ENCODE peak calls at places on chromosome 5, in seven cellular contexts. M is PC-3, F is neuronal stem cell, Z is IMR-90, Y is mesendoderm, L is neural progenitor cell, H is HCT116. P is an unnamed sample.

GRCh38 chr5:60355181-60355580 is 344.8 kb downstream of the DEPDC1B start:
- DNase-seq in M (no peak), F (no peak), Z (no peak), Y (no peak), L (no peak), H (no peak), P (no peak)

GRCh38 chr5:59174248-59174844 is 591.5 kb downstream of the RAB3C start:
- DNase-seq in M (peak; percentile 19), F (peak; percentile 23), Z (peak; percentile 87), Y (peak; percentile 71), L (peak; percentile 64), H (peak; percentile 47), P (peak; percentile 82)

GRCh38 chr5:31768046-31768445 is 129.1 kb downstream of the PDZD2 start:
- DNase-seq in M (no peak), F (no peak), Z (no peak), Y (no peak), L (no peak), H (no peak), P (no peak)

GRCh38 chr5:133140311-133140710 is 88.5 kb downstream of the HSPA4 start:
- DNase-seq in M (no peak), F (no peak), Z (no peak), Y (no peak), L (no peak), H (no peak), P (no peak)

GRCh38 chr5:31901807-31902530 is 263.0 kb downstream of the PDZD2 start:
- DNase-seq in M (no peak), F (no peak), Z (no peak), Y (no peak), L (no peak), H (no peak), P (no peak)

GRCh38 chr5:117084052-117084451 is 509.4 kb upstream of the SEMA6A start:
- DNase-seq in M (no peak), F (no peak), Z (no peak), Y (peak; percentile 68), L (no peak), H (no peak), P (no peak)

GRCh38 chr5:98906756-98907355 is 22.0 kb downstream of the CHD1 start:
- DNase-seq in M (peak; percentile 66), F (no peak), Z (no peak), Y (no peak), L (no peak), H (no peak), P (no peak)

GRCh38 chr5:139694556-139695182 is 46.5 kb downstream of the CXXC5 start:
- DNase-seq in M (no peak), F (no peak), Z (peak; percentile 64), Y (no peak), L (no peak), H (no peak), P (peak; percentile 50)

GRCh38 chr5:177301503-177302165 is 1.9 kb downstream of the RAB24 start:
- DNase-seq in M (peak; percentile 99), F (no peak), Z (no peak), Y (peak; percentile 55), L (no peak), H (no peak), P (no peak)

GRCh38 chr5:140969880-140970279 is 3.6 kb downstream of the PCDHAC2 start:
- DNase-seq in M (no peak), F (no peak), Z (no peak), Y (no peak), L (peak; percentile 22), H (no peak), P (no peak)

GRCh38 chr5:146188358-146188757 is 5.9 kb upstream of the LARS1 start:
- DNase-seq in M (peak; percentile 92), F (no peak), Z (peak; percentile 84), Y (no peak), L (no peak), H (no peak), P (no peak)

GRCh38 chr5:145500712-145501111 is 334.4 kb downstream of the PRELID2 start:
- DNase-seq in M (no peak), F (no peak), Z (no peak), Y (no peak), L (no peak), H (no peak), P (no peak)

GRCh38 chr5:97004423-97005060 is 68.7 kb downstream of the LNPEP start:
- DNase-seq in M (no peak), F (no peak), Z (peak; percentile 10), Y (no peak), L (no peak), H (no peak), P (peak; percentile 79)

GRCh38 chr5:2460098-2460497 is 291.4 kb downstream of the IRX2 start:
- DNase-seq in M (no peak), F (no peak), Z (no peak), Y (no peak), L (no peak), H (no peak), P (no peak)

GRCh38 chr5:43638107-43638506 is 35.1 kb downstream of the NNT start:
- DNase-seq in M (no peak), F (no peak), Z (no peak), Y (no peak), L (no peak), H (no peak), P (no peak)

GRCh38 chr5:53943938-53944337 is 366.4 kb downstream of the ARL15 start:
- DNase-seq in M (no peak), F (no peak), Z (no peak), Y (no peak), L (no peak), H (no peak), P (no peak)

GRCh38 chr5:41213340-41213739 is at the start of gene C6:
- DNase-seq in M (no peak), F (no peak), Z (no peak), Y (no peak), L (no peak), H (no peak), P (no peak)

GRCh38 chr5:124869481-124870033 is 123.1 kb upstream of the ZNF608 start:
- DNase-seq in M (no peak), F (no peak), Z (no peak), Y (no peak), L (no peak), H (no peak), P (no peak)

GRCh38 chr5:586751-587285 is 25.3 kb upstream of the CEP72 start:
- DNase-seq in M (peak; percentile 15), F (no peak), Z (no peak), Y (no peak), L (no peak), H (no peak), P (no peak)

GRCh38 chr5:131096774-131097695 is 68.0 kb downstream of the HINT1 start:
- DNase-seq in M (no peak), F (no peak), Z (no peak), Y (no peak), L (no peak), H (no peak), P (peak; percentile 9)

GRCh38 chr5:175689147-175689991 is 31.5 kb downstream of the HRH2 start:
- DNase-seq in M (no peak), F (no peak), Z (no peak), Y (no peak), L (no peak), H (no peak), P (peak; percentile 10)

GRCh38 chr5:56814361-56814962 is 887 bp upstream of the MAP3K1 start:
- DNase-seq in M (peak; percentile 42), F (peak; percentile 35), Z (no peak), Y (peak; percentile 83), L (peak; percentile 66), H (no peak), P (peak; percentile 63)

GRCh38 chr5:31935702-31936347 is 238.3 kb downstream of the GOLPH3 start:
- DNase-seq in M (no peak), F (no peak), Z (no peak), Y (no peak), L (no peak), H (no peak), P (peak; percentile 53)

GRCh38 chr5:132086277-132086794 is 12.7 kb downstream of the CSF2 start:
- DNase-seq in M (peak; percentile 91), F (no peak), Z (peak; percentile 98), Y (peak; percentile 13), L (no peak), H (no peak), P (peak; percentile 52)

GRCh38 chr5:93513298-93513697 is 67.7 kb downstream of the NR2F1-AS1 start:
- DNase-seq in M (no peak), F (no peak), Z (no peak), Y (no peak), L (no peak), H (no peak), P (no peak)

GRCh38 chr5:89034588-89034987 is 151.6 kb upstream of the MEF2C start:
- DNase-seq in M (peak; percentile 95), F (no peak), Z (peak; percentile 6), Y (no peak), L (no peak), H (no peak), P (peak; percentile 48)

GRCh38 chr5:1724822-1725602 is 74.6 kb downstream of the MRPL36 start:
- DNase-seq in M (no peak), F (no peak), Z (no peak), Y (peak; percentile 85), L (peak; percentile 32), H (no peak), P (no peak)

DNA sequence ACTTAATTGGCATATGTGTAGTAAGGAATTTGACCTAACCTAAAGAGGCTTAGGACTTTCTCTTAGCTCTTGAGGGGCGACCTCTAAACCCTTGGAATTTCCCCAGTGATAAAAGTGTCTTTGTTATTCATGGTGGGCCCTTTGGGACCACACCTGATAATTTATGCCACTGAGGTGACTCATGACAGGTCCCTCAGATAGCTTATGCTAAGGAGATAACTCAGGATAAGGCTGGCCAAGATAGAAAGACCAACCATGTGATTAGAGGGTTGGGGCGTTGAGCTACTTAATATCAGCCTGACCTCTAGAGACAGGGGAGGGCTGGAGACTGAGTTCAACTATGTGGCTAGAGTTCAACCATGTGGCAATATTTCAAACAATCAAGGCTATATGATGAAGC is 218.1 kb downstream of the AP3B1 start:
- DNase-seq in M (no peak), F (no peak), Z (no peak), Y (peak; percentile 90), L (no peak), H (no peak), P (no peak)
- H3K9ac ChIP-seq in M (no peak overlapping the region), F (no peak overlapping the region), Z (no peak overlapping the region), Y (no peak overlapping the region), L (no peak overlapping the region), H (no peak overlapping the region), P (no peak overlapping the region)

GRCh38 chr5:16504571-16504970 is 39.0 kb upstream of the ZNF622 start:
- DNase-seq in M (no peak), F (no peak), Z (no peak), Y (no peak), L (no peak), H (no peak), P (no peak)
- H3K4me3 ChIP-seq in M (no peak overlapping the region), F (no peak overlapping the region), Z (no peak overlapping the region), Y (no peak overlapping the region), L (no peak overlapping the region), H (no peak overlapping the region), P (no peak overlapping the region)

GRCh38 chr5:157550668-157551067 is 24.9 kb downstream of the ADAM19 start:
- DNase-seq in M (peak; percentile 81), F (no peak), Z (peak; percentile 66), Y (no peak), L (no peak), H (no peak), P (no peak)
- H3K4me1 ChIP-seq in M (peaks cover 55% of the 10 kb centered on the region), F (peaks cover 11% of the 10 kb centered on the region), Z (peaks cover 44% of the 10 kb centered on the region), Y (peaks cover 37% of the 10 kb centered on the region), L (peaks cover 20% of the 10 kb centered on the region), H (peaks cover 44% of the 10 kb centered on the region), P (peaks cover 54% of the 10 kb centered on the region)

DNA sequence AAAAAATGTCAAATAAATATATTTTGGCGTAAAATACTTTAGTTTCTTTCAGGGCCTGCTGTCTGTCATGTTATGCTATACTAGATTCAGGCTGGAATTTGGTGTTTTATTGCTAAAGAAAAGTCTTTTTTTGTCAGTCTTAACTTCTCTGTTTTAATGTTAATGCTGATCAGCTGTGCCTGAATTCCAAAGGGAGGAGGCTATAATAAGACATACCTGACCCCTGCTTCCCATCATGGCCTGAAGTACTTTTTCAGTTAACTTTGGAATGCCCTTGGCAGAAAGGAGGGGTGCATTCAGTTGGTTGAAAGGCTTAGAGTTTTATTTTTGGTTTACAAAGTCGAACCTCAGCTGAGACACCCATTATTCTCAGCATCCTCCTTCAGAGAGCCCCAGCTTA is 58.1 kb upstream of the PANK3 start:
- DNase-seq in M (no peak), F (no peak), Z (no peak), Y (no peak), L (no peak), H (no peak), P (no peak)
- H3K9ac ChIP-seq in M (no peak overlapping the region), F (no peak overlapping the region), Z (no peak overlapping the region), Y (no peak overlapping the region), L (no peak overlapping the region), H (no peak overlapping the region), P (no peak overlapping the region)